ENCODE peak calls at places on chromosomes 16 and 17, in five cellular contexts. D is PC-9, N is keratinocyte, E is mucosa of descending colon, H is colonic mucosa. I is an unnamed sample.

GRCh38 chr17:1374426-1375177 is 25.4 kb downstream of the YWHAE start:
- DNase-seq in D (no peak), N (no peak), E (no peak), H (no peak), I (no peak)

GRCh38 chr16:57519796-57520360 is 16.5 kb downstream of the CCDC102A start:
- DNase-seq in D (peak; percentile 64), N (no peak), E (peak; percentile 88), H (peak; percentile 83), I (peak; percentile 78)

GRCh38 chr17:66920965-66921364 is 43.5 kb upstream of the CACNG4 start:
- DNase-seq in D (no peak), N (no peak), E (no peak), H (no peak), I (peak; percentile 12)

GRCh38 chr17:19897901-19898300 is 30.2 kb upstream of the ULK2 start:
- DNase-seq in D (no peak), N (no peak), E (no peak), H (no peak), I (peak; percentile 73)

GRCh38 chr17:6328279-6328678 is 106.6 kb downstream of the AIPL1 start:
- DNase-seq in D (no peak), N (no peak), E (no peak), H (no peak), I (no peak)

GRCh38 chr16:19517424-19518089 is 4.3 kb downstream of the GDE1 start:
- DNase-seq in D (peak; percentile 43), N (peak; percentile 40), E (no peak), H (no peak), I (peak; percentile 64)

GRCh38 chr17:2929881-2930533 is 133.4 kb downstream of the OR1D5 start:
- DNase-seq in D (peak; percentile 49), N (no peak), E (peak; percentile 75), H (peak; percentile 68), I (peak; percentile 33)

GRCh38 chr17:61904094-61904710 is 23.6 kb downstream of the INTS2 start:
- DNase-seq in D (no peak), N (no peak), E (peak; percentile 14), H (no peak), I (no peak)

GRCh38 chr17:69501591-69502468 is 87.3 kb downstream of the MAP2K6 start:
- DNase-seq in D (no peak), N (no peak), E (peak; percentile 67), H (peak; percentile 72), I (peak; percentile 93)

GRCh38 chr17:79042421-79043190 is 18.6 kb downstream of the C1QTNF1 start:
- DNase-seq in D (peak; percentile 76), N (no peak), E (peak; percentile 92), H (peak; percentile 86), I (peak; percentile 73)

GRCh38 chr17:30278032-30278431 is 13.7 kb downstream of the BLMH start:
- DNase-seq in D (no peak), N (no peak), E (peak; percentile 20), H (no peak), I (peak; percentile 91)
- TF ChIP-seq CTCF in D (peak; percentile 57), N (peak; percentile 44), E (no peak), H (no peak), I (peak; percentile 79)

DNA sequence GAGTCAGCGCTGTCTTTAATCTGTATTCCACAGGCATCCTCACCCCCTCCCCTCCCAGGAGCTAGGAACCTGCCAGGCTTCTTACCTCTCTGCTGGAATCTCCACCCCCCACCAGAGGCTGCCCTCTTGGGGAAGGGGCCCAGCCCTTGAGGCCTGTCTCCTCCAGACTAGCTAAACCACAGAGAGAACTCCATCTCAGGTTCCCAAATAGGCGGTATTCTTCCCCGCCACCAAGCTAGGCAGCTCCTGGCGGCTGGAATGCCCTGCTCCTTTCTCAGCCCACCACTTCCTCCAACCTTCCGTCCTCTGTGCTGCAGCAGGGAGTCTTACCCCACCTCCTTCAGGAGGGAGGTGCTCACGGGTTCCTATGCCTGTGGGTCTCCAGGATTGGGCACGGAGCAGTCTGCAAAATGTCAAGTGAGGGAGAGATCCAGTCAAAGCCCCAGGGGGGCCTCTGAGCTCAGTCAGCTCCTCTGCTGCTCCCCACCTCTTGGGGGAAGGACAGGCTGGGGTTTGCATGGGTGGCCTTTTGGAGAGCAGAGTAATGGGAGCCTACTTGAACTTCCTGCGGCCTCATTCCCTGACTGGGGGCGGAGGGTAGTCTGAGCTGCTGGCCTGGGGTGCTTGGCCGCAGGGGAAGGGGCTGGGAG is 55.7 kb downstream of the SREBF1 start:
- DNase-seq in D (peak; percentile 72), N (no peak), E (no peak), H (peak; percentile 29), I (peak; percentile 79)
- H3K4me3 ChIP-seq in D (no peak overlapping the region), N (no peak overlapping the region), E (no peak overlapping the region), H (no peak overlapping the region), I (peak overlapping the region; percentile 53)

GRCh38 chr16:524274-525011 is 3.1 kb upstream of the CAPN15 start:
- DNase-seq in D (no peak), N (no peak), E (no peak), H (no peak), I (no peak)

GRCh38 chr16:525123-525519 is 2.4 kb upstream of the CAPN15 start:
- DNase-seq in D (no peak), N (no peak), E (no peak), H (no peak), I (no peak)

GRCh38 chr16:527015-527903 is at the start of gene CAPN15:
- DNase-seq in D (peak; percentile 91), N (no peak), E (peak; percentile 83), H (peak; percentile 85), I (peak; percentile 86)

GRCh38 chr16:525520-526180 is 1.9 kb upstream of the CAPN15 start:
- DNase-seq in D (peak; percentile 80), N (peak; percentile 71), E (no peak), H (no peak), I (peak; percentile 79)

GRCh38 chr16:526181-527014 is 1.1 kb upstream of the CAPN15 start:
- DNase-seq in D (no peak), N (no peak), E (peak; percentile 43), H (no peak), I (peak; percentile 62)
- TF ChIP-seq CTCF in D (no peak), N (no peak), E (no peak), H (no peak), I (peak; percentile 16)

GRCh38 chr16:50611332-50611934 is 63.2 kb downstream of the NKD1 start:
- DNase-seq in D (no peak), N (no peak), E (no peak), H (no peak), I (peak; percentile 27)
- H3K4me3 ChIP-seq in D (no peak overlapping the region), N (no peak overlapping the region), E (no peak overlapping the region), H (no peak overlapping the region), I (no peak overlapping the region)

GRCh38 chr16:85369060-85369459 is 244.1 kb upstream of the GSE1 start:
- DNase-seq in D (no peak), N (no peak), E (no peak), H (no peak), I (no peak)

GRCh38 chr16:85370543-85370880 is 242.6 kb upstream of the GSE1 start:
- DNase-seq in D (no peak), N (no peak), E (no peak), H (no peak), I (no peak)

GRCh38 chr16:85370881-85371651 is 242.1 kb upstream of the GSE1 start:
- DNase-seq in D (peak; percentile 50), N (no peak), E (peak; percentile 83), H (peak; percentile 88), I (no peak)

GRCh38 chr16:85371948-85372347 is 241.2 kb upstream of the GSE1 start:
- DNase-seq in D (no peak), N (no peak), E (no peak), H (no peak), I (no peak)

DNA sequence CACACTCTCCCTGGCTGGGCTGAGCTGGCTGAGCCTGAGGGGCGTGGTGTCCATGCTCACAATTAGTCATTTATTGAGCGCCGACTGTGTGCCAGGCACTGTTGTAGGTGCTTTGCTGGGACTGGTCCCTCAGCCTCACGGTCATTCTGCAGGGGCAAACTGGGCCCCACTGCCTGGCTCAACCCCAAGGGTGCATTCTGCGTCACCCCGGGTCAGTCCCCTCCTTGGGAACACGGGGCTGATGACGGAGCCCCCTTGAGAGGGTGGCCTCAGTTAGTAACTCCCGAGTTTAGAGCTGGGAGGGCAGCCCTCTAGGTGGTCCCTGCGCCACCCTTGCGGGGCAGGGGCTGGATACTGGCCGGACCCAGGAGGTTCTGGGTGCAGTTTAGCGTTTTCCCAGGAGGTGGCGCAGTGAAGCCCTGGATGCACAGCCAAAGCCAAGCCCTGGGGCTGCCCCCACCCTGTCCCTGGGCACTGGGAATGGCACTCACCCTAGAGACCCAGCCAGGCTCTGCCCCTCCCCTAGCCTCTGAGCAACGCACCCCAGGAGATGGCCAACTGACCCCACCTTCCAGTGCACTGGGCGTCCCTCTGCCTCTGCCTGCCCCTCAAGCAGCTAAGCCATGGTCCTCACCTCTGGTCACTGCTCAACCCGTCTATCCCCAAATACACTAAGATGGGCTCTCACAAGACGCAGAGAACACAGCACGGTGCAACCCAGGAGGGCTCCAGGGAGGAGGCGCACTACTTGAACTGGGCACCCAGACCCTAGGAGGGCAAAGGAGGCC is 243.2 kb upstream of the GSE1 start:
- DNase-seq in D (peak; percentile 67), N (no peak), E (peak; percentile 89), H (peak; percentile 82), I (peak; percentile 47)
- TF ChIP-seq CTCF in D (peak; percentile 92), N (peak; percentile 73), E (peak; percentile 83), H (peak; percentile 89), I (peak; percentile 80)